ENCODE peak calls at places on chromosomes 2 and 18, in five cellular contexts. B is IMR-90, T is prostate gland, C is WERI-Rb-1, J is GM23338. Q is an unnamed sample.

GRCh38 chr2:17591846-17592245 is 51.4 kb downstream of the VSNL1 start:
- DNase-seq in B (no peak), J (no peak), T (no peak), C (no peak), Q (no peak)

GRCh38 chr2:12227941-12228608 is 481.6 kb downstream of the LPIN1 start:
- DNase-seq in T (no peak), B (peak; percentile 81), J (no peak), C (no peak), Q (peak; percentile 15)

GRCh38 chr2:55099878-55100820 is 49.9 kb upstream of the RTN4 start:
- DNase-seq in J (no peak), T (peak; percentile 52), B (peak; percentile 84), C (no peak), Q (no peak)

GRCh38 chr2:34004936-34005335 is 405.8 kb upstream of the FAM98A start:
- DNase-seq in J (no peak), T (no peak), B (no peak), C (peak; percentile 44), Q (no peak)

GRCh38 chr18:2736823-2737222 is 81.3 kb downstream of the SMCHD1 start:
- DNase-seq in J (no peak), B (no peak), C (no peak), T (no peak), Q (no peak)

GRCh38 chr2:71831208-71831577 is 316.5 kb downstream of the CYP26B1 start:
- DNase-seq in B (peak; percentile 80), J (no peak), T (no peak), C (no peak), Q (peak; percentile 46)

GRCh38 chr18:47901624-47902362 is 28.7 kb downstream of the SMAD2 start:
- DNase-seq in T (no peak), B (no peak), J (peak; percentile 33), C (no peak), Q (no peak)

GRCh38 chr2:99507964-99508818 is 18.4 kb upstream of the REV1 start:
- DNase-seq in T (no peak), B (no peak), J (no peak), C (no peak), Q (no peak)

GRCh38 chr2:194294156-194294555 is 1362.9 kb upstream of the SLC39A10 start:
- DNase-seq in J (no peak), T (no peak), C (no peak), B (no peak), Q (no peak)

GRCh38 chr2:73986085-73986680 is 1.5 kb downstream of the TET3 start:
- DNase-seq in C (no peak), B (no peak), T (no peak), J (no peak), Q (no peak)

GRCh38 chr2:232260075-232260474 is 118.5 kb upstream of the ALPP start:
- DNase-seq in B (peak; percentile 93), J (no peak), T (no peak), C (no peak), Q (peak; percentile 70)

GRCh38 chr18:36711813-36712444 is 116.9 kb downstream of the TPGS2 start:
- DNase-seq in T (no peak), C (no peak), J (no peak), B (peak; percentile 94), Q (peak; percentile 62)

GRCh38 chr2:240235149-240235803 is 94.8 kb upstream of the OTOS start:
- DNase-seq in T (no peak), C (peak; percentile 4), J (no peak), B (no peak), Q (no peak)

GRCh38 chr2:152755029-152755428 is 36.6 kb downstream of the ARL6IP6 start:
- DNase-seq in B (no peak), C (no peak), T (no peak), J (peak; percentile 79), Q (no peak)

GRCh38 chr2:201357216-201357615 is at the start of gene FLACC1:
- DNase-seq in T (no peak), J (peak; percentile 94), C (no peak), B (peak; percentile 82), Q (no peak)

GRCh38 chr2:12064153-12064552 is 317.7 kb downstream of the LPIN1 start:
- DNase-seq in C (no peak), T (no peak), J (peak; percentile 67), B (no peak), Q (no peak)

GRCh38 chr2:14387332-14387731 is 245.2 kb upstream of the LRATD1 start:
- DNase-seq in C (no peak), B (no peak), T (no peak), J (no peak), Q (no peak)

GRCh38 chr18:55579888-55580287 is 8.1 kb downstream of the TCF4 start:
- DNase-seq in T (no peak), J (no peak), C (no peak), B (no peak), Q (no peak)

GRCh38 chr18:63346471-63347183 is 20.4 kb downstream of the KDSR start:
- DNase-seq in T (peak; percentile 27), J (no peak), B (no peak), C (no peak), Q (no peak)
- H3K27me3 ChIP-seq in T (no peaks in the 10 kb centered on the region), J (no peaks in the 10 kb centered on the region), B (no peaks in the 10 kb centered on the region), C (no peaks in the 10 kb centered on the region), Q (no peaks in the 10 kb centered on the region)

DNA sequence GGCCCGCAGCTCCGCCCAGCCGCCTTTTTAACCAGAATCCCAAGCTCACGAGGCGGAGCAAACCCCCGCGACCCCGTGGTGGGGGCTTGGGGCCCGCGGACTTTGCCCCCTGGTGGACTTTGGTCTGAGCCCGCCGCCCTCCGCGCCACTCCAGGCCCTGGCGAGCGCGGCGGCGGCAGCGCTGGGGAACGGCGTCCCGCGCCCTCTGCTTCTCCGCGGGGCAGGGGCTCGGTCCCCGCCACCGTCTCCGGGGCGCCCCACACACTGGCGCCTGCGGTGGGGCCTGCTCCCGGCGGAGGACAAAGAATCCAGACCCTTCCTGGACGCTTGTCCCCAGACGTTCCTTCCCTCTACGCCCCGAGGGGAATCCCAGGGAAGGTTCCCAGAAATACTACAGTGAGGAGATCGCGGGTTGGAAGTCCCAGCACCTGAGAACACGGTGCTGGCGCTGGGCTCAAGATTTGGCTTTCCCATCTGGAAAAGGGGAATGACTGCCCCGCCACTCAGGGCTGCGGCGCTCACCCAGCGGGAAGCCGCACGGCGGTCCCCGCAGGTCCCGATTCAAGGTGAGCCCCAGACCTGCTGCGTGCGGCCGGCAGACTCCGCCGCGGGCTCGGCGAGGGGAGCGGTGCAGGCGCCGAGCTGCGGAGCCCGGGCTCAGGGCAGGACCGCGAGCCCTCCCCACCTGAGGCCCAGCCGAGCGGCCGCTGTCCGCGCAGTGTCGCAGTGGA is at the start of gene HAAO:
- DNase-seq in B (no peak), J (peak; percentile 83), T (no peak), C (no peak), Q (no peak)
- TF ChIP-seq CTCF in B (no peak), J (peak; percentile 11), T (peak; percentile 30), C (no peak), Q (no peak)

GRCh38 chr2:9552491-9553178 is 3.0 kb downstream of the ADAM17 start:
- DNase-seq in T (no peak), C (no peak), J (no peak), B (peak; percentile 91), Q (peak; percentile 36)
- H3K4me3 ChIP-seq in T (no peak overlapping the region), C (no peak overlapping the region), J (no peak overlapping the region), B (no peak overlapping the region), Q (no peak overlapping the region)

DNA sequence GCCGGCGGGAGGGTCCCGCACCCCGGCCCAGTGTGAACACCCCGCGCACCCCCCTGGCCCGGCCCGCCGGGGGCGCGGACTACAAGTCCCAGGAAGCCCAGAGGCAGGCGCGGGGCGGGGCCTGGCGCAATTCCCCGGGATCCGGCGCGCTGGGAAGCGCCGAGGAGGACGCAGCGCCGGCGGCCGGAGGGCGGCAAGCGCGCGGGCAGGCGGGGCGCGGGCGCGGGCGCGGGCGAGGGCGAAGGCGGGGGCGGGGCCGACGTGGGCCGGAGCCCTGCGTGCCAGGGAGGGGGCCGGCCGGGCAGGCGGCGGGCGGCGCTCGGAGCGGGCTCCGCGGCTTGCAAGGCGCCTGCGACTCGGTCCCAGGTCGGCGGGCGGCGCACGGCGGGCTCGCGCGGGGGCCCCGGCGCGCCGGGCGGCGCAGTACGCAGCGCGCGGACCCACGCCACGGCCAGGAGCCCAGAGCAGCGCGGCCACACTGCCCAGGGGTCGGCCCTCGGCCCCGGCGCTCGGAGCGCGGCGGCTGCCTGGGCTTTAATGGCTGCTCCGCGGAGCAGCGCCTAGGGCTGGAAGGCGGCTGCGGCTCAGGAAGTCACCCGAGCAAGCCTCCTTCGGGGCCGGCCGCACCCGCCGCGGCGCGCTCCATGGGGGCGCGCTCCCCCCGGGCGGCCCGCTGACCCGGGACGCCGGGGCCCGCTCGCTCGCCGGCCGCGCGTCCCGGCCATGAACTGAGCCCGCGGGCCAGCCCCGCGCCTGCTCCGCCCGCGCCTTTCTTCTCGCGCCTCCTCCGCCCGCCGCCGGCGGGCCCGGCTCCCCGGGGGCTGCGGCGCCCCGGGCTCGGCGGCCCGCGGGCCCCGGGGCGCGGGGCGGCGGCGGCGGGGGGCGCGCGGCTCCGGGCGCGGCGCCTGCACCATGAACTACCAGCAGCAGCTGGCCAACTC is at the start of gene AGAP1:
- DNase-seq in B (peak; percentile 80), C (peak; percentile 84), T (peak; percentile 88), J (peak; percentile 92), Q (peak; percentile 30)
- H3K27me3 ChIP-seq in B (peaks cover 2% of the 10 kb centered on the region), C (peaks cover 56% of the 10 kb centered on the region), T (no peaks in the 10 kb centered on the region), J (peaks cover 22% of the 10 kb centered on the region), Q (no peaks in the 10 kb centered on the region)